ENCODE peak calls at places on chromosomes 5 and 9, in eight cellular contexts. T is MM.1S, Z is stomach, O is pancreas, Y is epithelial cell of esophagus, U is fibroblast of lung, B is suprapubic skin, G is IMR-90. Q is an unnamed sample.

GRCh38 chr9:72538926-72539702 is 17.7 kb downstream of the TMC1 start:
- DNase-seq in U (no peak), O (no peak), G (no peak), T (no peak), Y (peak; percentile 37), B (no peak), Z (no peak), Q (no peak)

GRCh38 chr5:99033014-99033931 is 104.5 kb upstream of the CHD1 start:
- DNase-seq in Y (no peak), B (no peak), G (peak; percentile 7), U (peak; percentile 36), O (no peak), Z (no peak), T (peak; percentile 34), Q (no peak)

GRCh38 chr9:71766663-71767062 is 1.6 kb downstream of the CEMIP2 start:
- DNase-seq in Y (peak; percentile 56), G (no peak), B (no peak), U (no peak), T (no peak), Z (no peak), O (no peak), Q (peak; percentile 16)

GRCh38 chr5:83553000-83553486 is 81.5 kb downstream of the VCAN start:
- DNase-seq in Y (no peak), G (peak; percentile 22), B (peak; percentile 89), U (peak; percentile 57), T (no peak), Z (no peak), O (no peak), Q (no peak)

GRCh38 chr9:7439355-7439978 is 360.1 kb downstream of the DMAC1 start:
- DNase-seq in Z (no peak), B (no peak), Y (peak; percentile 56), O (no peak), G (peak; percentile 73), U (peak; percentile 88), T (no peak), Q (no peak)

GRCh38 chr5:150663936-150664335 is 2.9 kb downstream of the MYOZ3 start:
- DNase-seq in T (no peak), G (no peak), U (no peak), Y (peak; percentile 92), O (no peak), Z (no peak), B (no peak), Q (no peak)

GRCh38 chr9:91166796-91167366 is 194.8 kb downstream of the AUH start:
- DNase-seq in T (no peak), O (no peak), B (peak; percentile 25), Y (peak; percentile 78), G (peak; percentile 75), U (no peak), Z (peak; percentile 14), Q (no peak)

GRCh38 chr5:92421937-92422336 is 1038.8 kb upstream of the ARRDC3 start:
- DNase-seq in B (no peak), G (no peak), Y (no peak), O (no peak), Z (no peak), T (no peak), U (peak; percentile 26), Q (no peak)

GRCh38 chr5:11904270-11904906 is at the start of gene CTNND2:
- DNase-seq in U (no peak), Y (peak; percentile 54), T (peak; percentile 67), B (no peak), G (no peak), Z (no peak), O (peak; percentile 74), Q (no peak)

GRCh38 chr5:6728011-6728794 is 15.0 kb downstream of the TENT4A start:
- DNase-seq in B (no peak), O (no peak), Z (no peak), U (no peak), T (no peak), Y (no peak), G (no peak), Q (peak; percentile 84)

GRCh38 chr5:32687167-32687831 is 23.8 kb upstream of the NPR3 start:
- DNase-seq in B (no peak), O (peak; percentile 66), U (no peak), Y (no peak), G (peak; percentile 19), T (no peak), Z (peak; percentile 64), Q (no peak)

GRCh38 chr5:44638286-44638869 is 170.4 kb upstream of the MRPS30 start:
- DNase-seq in Z (no peak), O (no peak), U (no peak), T (no peak), B (no peak), Y (peak; percentile 2), G (no peak), Q (no peak)

GRCh38 chr9:138122676-138123075 is 245.1 kb downstream of the CACNA1B start:
- DNase-seq in Z (no peak), T (no peak), G (no peak), U (no peak), O (no peak), Y (no peak), B (no peak), Q (no peak)

GRCh38 chr5:84032404-84032803 is 311.7 kb upstream of the HAPLN1 start:
- DNase-seq in Y (no peak), Z (no peak), T (no peak), G (peak; percentile 63), B (no peak), U (peak; percentile 60), O (no peak), Q (no peak)

GRCh38 chr5:60287174-60287771 is 393.7 kb upstream of the PDE4D start:
- DNase-seq in Y (peak; percentile 85), G (peak; percentile 16), B (no peak), O (peak; percentile 25), T (peak; percentile 72), U (peak; percentile 53), Z (peak; percentile 46), Q (peak; percentile 86)

GRCh38 chr5:179421156-179421895 is 76.1 kb upstream of the ADAMTS2 start:
- DNase-seq in O (no peak), T (no peak), G (no peak), B (no peak), Y (no peak), Z (no peak), U (no peak), Q (no peak)

GRCh38 chr9:70291446-70291845 is 32.7 kb downstream of the SMC5 start:
- DNase-seq in Y (no peak), O (no peak), B (no peak), U (no peak), T (no peak), Z (no peak), G (peak; percentile 28), Q (no peak)

GRCh38 chr9:20884985-20885593 is 146.4 kb downstream of the HACD4 start:
- DNase-seq in T (peak; percentile 37), G (peak; percentile 57), Z (peak; percentile 67), Y (peak; percentile 73), U (peak; percentile 65), B (peak; percentile 68), O (peak; percentile 5), Q (peak; percentile 77)

GRCh38 chr9:69877852-69878507 is 57.4 kb downstream of the CFAP95 start:
- DNase-seq in O (no peak), B (no peak), G (peak; percentile 52), Z (no peak), U (peak; percentile 67), Y (peak; percentile 53), T (peak; percentile 24), Q (peak; percentile 4)

GRCh38 chr5:81749186-81749561 is 1.7 kb downstream of the SSBP2 start:
- DNase-seq in U (peak; percentile 48), Y (no peak), O (no peak), Z (no peak), B (no peak), T (peak; percentile 47), G (no peak), Q (no peak)

GRCh38 chr9:89542461-89543021 is 44.6 kb upstream of the SEMA4D start:
- DNase-seq in O (no peak), Y (peak; percentile 33), U (no peak), Z (no peak), T (peak; percentile 92), B (no peak), G (no peak), Q (peak; percentile 55)

GRCh38 chr9:23824241-23825142 is 1.5 kb downstream of the ELAVL2 start:
- DNase-seq in U (no peak), B (no peak), T (no peak), O (no peak), Y (peak; percentile 69), G (no peak), Z (no peak), Q (no peak)
- H3K4me3 ChIP-seq in U (no peak overlapping the region), B (peak overlapping the region; percentile 53), T (no peak overlapping the region), O (no peak overlapping the region), Y (peak overlapping the region; percentile 72), G (no peak overlapping the region), Z (no peak overlapping the region), Q (no peak overlapping the region)

GRCh38 chr9:134533850-134534585 is 107.6 kb upstream of the COL5A1 start:
- DNase-seq in U (no peak), Y (no peak), O (no peak), T (no peak), Z (no peak), G (peak; percentile 25), B (no peak), Q (no peak)

GRCh38 chr9:134532084-134532483 is 109.5 kb upstream of the COL5A1 start:
- DNase-seq in Y (no peak), T (no peak), G (no peak), B (no peak), U (no peak), Z (no peak), O (no peak), Q (no peak)

GRCh38 chr9:134534661-134535080 is 106.9 kb upstream of the COL5A1 start:
- DNase-seq in T (no peak), O (no peak), U (peak; percentile 50), B (peak; percentile 20), Z (no peak), Y (no peak), G (peak; percentile 88), Q (no peak)

GRCh38 chr9:134530724-134531123 is 110.9 kb upstream of the COL5A1 start:
- DNase-seq in Y (no peak), B (no peak), Z (no peak), O (no peak), G (no peak), U (no peak), T (no peak), Q (no peak)

GRCh38 chr9:134531251-134531970 is 110.2 kb upstream of the COL5A1 start:
- DNase-seq in B (no peak), G (no peak), T (no peak), Y (no peak), Z (peak; percentile 9), O (no peak), U (no peak), Q (no peak)
- TF ChIP-seq CTCF in B (no peak), G (no peak), T (no peak), Y (no peak), Z (no peak), O (no peak), U (no peak), Q (no peak)

GRCh38 chr5:140038373-140038957 is 4.6 kb downstream of the NRG2 start:
- DNase-seq in O (no peak), Z (no peak), Y (no peak), U (peak; percentile 50), G (peak; percentile 50), B (no peak), T (peak; percentile 78), Q (peak; percentile 63)
- H3K4me3 ChIP-seq in O (no peak overlapping the region), Z (peak overlapping the region; percentile 37), Y (peak overlapping the region; percentile 21), U (peak overlapping the region; percentile 58), G (peak overlapping the region; percentile 100), B (peak overlapping the region; percentile 45), T (peak overlapping the region; percentile 37), Q (peak overlapping the region; percentile 89)

DNA sequence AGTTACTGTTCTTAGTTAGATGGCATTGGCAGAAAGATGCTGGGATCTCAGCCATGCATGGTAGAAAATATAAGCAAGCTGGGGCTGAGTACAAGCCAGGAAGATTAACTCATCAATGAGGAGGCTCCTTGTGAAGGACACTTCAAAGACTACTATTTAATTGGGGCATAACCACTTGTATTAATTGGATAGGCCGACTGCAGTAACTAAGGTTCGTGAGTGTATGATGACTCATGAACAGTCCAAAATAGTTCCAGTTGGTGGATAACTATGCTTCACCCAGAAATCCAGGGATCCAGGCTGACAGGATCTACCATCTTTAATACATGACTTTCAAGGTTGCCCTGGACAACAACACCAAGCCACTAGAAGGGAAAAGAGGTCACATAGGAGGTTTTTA is 138.0 kb downstream of the TMEM38B start:
- DNase-seq in Y (peak; percentile 30), B (no peak), G (peak; percentile 7), T (no peak), Z (no peak), O (no peak), U (no peak), Q (no peak)
- TF ChIP-seq CTCF in Y (no peak), B (no peak), G (no peak), T (no peak), Z (no peak), O (no peak), U (no peak), Q (no peak)